ENCODE peak calls at places on chromosomes 13 and 19, in eight cellular contexts. E is stimulated activated CD8-positive, alpha-beta memory T cell treated with anti-CD3 and anti-CD28 coated beads, Interleukin-12 subunit alpha, Interleukin-12 subunit beta, amount 100 ng/mL, for 1 hour; B is fibroblast of mammary gland; R is renal cortical epithelial cell; O is thyroid gland; Y is hypothalamus; J is upper lobe of left lung; N is NCI-H1930. T is an unnamed sample.

GRCh38 chr13:106143930-106144709 is 391.3 kb downstream of the EFNB2 start:
- DNase-seq in E (no peak), B (no peak), R (no peak), O (no peak), Y (no peak), J (no peak), N (no peak), T (no peak)

GRCh38 chr13:33212396-33212795 is 73.2 kb downstream of the STARD13 start:
- DNase-seq in E (no peak), B (no peak), R (no peak), O (no peak), Y (no peak), J (no peak), N (no peak), T (no peak)

GRCh38 chr13:99307648-99308339 is 595 bp upstream of the GPR183 start:
- DNase-seq in E (no peak), B (peak), R (peak), O (peak), Y (no peak), J (peak), N (no peak), T (no peak)

GRCh38 chr19:47417746-47418594 is 1.4 kb downstream of the MEIS3 start:
- DNase-seq in E (no peak), B (no peak), R (no peak), O (no peak), Y (no peak), J (no peak), N (no peak), T (no peak)

GRCh38 chr19:40609561-40610395 is 8.6 kb downstream of the LTBP4 start:
- DNase-seq in E (peak), B (peak), R (peak), O (peak), Y (peak), J (peak), N (no peak), T (peak)

GRCh38 chr13:106691251-106691650 is 123.3 kb upstream of the ARGLU1 start:
- DNase-seq in E (no peak), B (no peak), R (no peak), O (no peak), Y (no peak), J (no peak), N (no peak), T (no peak)

GRCh38 chr19:1177322-1178114 is 3.5 kb upstream of the SBNO2 start:
- DNase-seq in E (no peak), B (peak), R (peak), O (no peak), Y (no peak), J (peak), N (no peak), T (no peak)

GRCh38 chr19:38457690-38458405 is 24.4 kb downstream of the RYR1 start:
- DNase-seq in E (no peak), B (no peak), R (no peak), O (no peak), Y (no peak), J (no peak), N (no peak), T (no peak)

GRCh38 chr13:77002590-77003190 is 10.8 kb downstream of the CLN5 start:
- DNase-seq in E (no peak), B (peak), R (peak), O (no peak), Y (no peak), J (no peak), N (no peak), T (peak)

GRCh38 chr19:7606289-7606688 is 10.6 kb downstream of the CAMSAP3 start:
- DNase-seq in E (no peak), B (no peak), R (no peak), O (no peak), Y (no peak), J (no peak), N (no peak), T (no peak)

GRCh38 chr19:48858984-48859710 is 9.3 kb downstream of the PLEKHA4 start:
- DNase-seq in E (peak), B (no peak), R (no peak), O (no peak), Y (no peak), J (peak), N (peak), T (no peak)

GRCh38 chr19:45492627-45493470 is 4.0 kb downstream of the RTN2 start:
- DNase-seq in E (no peak), B (peak), R (peak), O (peak), Y (no peak), J (peak), N (no peak), T (peak)

GRCh38 chr13:64471916-64472315 is 2758.2 kb downstream of the PCDH9 start:
- DNase-seq in E (no peak), B (peak), R (peak), O (no peak), Y (no peak), J (no peak), N (no peak), T (peak)

GRCh38 chr19:35661995-35662340 is 4.3 kb upstream of the UPK1A start:
- DNase-seq in E (no peak), B (no peak), R (no peak), O (no peak), Y (no peak), J (no peak), N (no peak), T (no peak)

GRCh38 chr13:21434588-21434987 is 24.5 kb downstream of the ZDHHC20 start:
- DNase-seq in E (no peak), B (peak), R (no peak), O (no peak), Y (no peak), J (no peak), N (no peak), T (peak)

GRCh38 chr19:47161876-47162489 is 31.3 kb downstream of the SAE1 start:
- DNase-seq in E (no peak), B (no peak), R (no peak), O (no peak), Y (no peak), J (no peak), N (no peak), T (no peak)

GRCh38 chr13:40433577-40433976 is 232.9 kb downstream of the FOXO1 start:
- DNase-seq in E (peak), B (peak), R (no peak), O (no peak), Y (no peak), J (no peak), N (no peak), T (no peak)

GRCh38 chr19:2451741-2452140 is 5.0 kb downstream of the LMNB2 start:
- DNase-seq in E (no peak), B (no peak), R (no peak), O (no peak), Y (no peak), J (no peak), N (no peak), T (no peak)

GRCh38 chr19:46745030-46745429 is 827 bp upstream of the FKRP start:
- DNase-seq in E (no peak), B (no peak), R (no peak), O (no peak), Y (no peak), J (no peak), N (no peak), T (no peak)

GRCh38 chr13:94030415-94031119 is 448.9 kb downstream of the DCT start:
- DNase-seq in E (no peak), B (no peak), R (no peak), O (no peak), Y (no peak), J (no peak), N (no peak), T (no peak)

GRCh38 chr19:14059093-14059480 is 2.8 kb downstream of the PALM3 start:
- DNase-seq in E (peak), B (no peak), R (no peak), O (no peak), Y (no peak), J (no peak), N (no peak), T (no peak)

GRCh38 chr19:38691938-38692457 is 44.5 kb downstream of the ACTN4 start:
- DNase-seq in E (no peak), B (peak), R (peak), O (no peak), Y (no peak), J (no peak), N (no peak), T (no peak)

GRCh38 chr19:5287066-5287465 is 53.5 kb downstream of the PTPRS start:
- DNase-seq in E (no peak), B (no peak), R (no peak), O (no peak), Y (no peak), J (no peak), N (no peak), T (no peak)

GRCh38 chr13:25686831-25687495 is 315.2 kb downstream of the ATP8A2 start:
- DNase-seq in E (no peak), B (no peak), R (no peak), O (no peak), Y (no peak), J (no peak), N (peak), T (no peak)

GRCh38 chr13:35984776-35985453 is 146.3 kb downstream of the DCLK1 start:
- DNase-seq in E (no peak), B (no peak), R (no peak), O (no peak), Y (no peak), J (no peak), N (peak), T (no peak)

GRCh38 chr13:34951528-34951927 is 9.5 kb downstream of the NBEA start:
- DNase-seq in E (no peak), B (no peak), R (no peak), O (no peak), Y (no peak), J (no peak), N (no peak), T (peak)

GRCh38 chr19:56170261-56170660 is 5.5 kb upstream of the GALP start:
- DNase-seq in E (no peak), B (peak), R (peak), O (peak), Y (no peak), J (peak), N (no peak), T (peak)

GRCh38 chr13:97002581-97002980 is 8.3 kb upstream of the OXGR1 start:
- DNase-seq in E (no peak), B (no peak), R (no peak), O (no peak), Y (no peak), J (no peak), N (no peak), T (no peak)

GRCh38 chr13:109569938-109570711 is 216.3 kb downstream of the IRS2 start:
- DNase-seq in E (peak), B (no peak), R (no peak), O (no peak), Y (no peak), J (no peak), N (no peak), T (no peak)

GRCh38 chr13:113427562-113428468 is 25.5 kb downstream of the ADPRHL1 start:
- DNase-seq in E (no peak), B (peak), R (no peak), O (no peak), Y (no peak), J (no peak), N (no peak), T (no peak)